ENCODE peak calls at places on chromosomes 16 and 17, in four cellular contexts. E, V, Y and U are unnamed samples.

GRCh38 chr17:77042688-77043330 is 98.0 kb upstream of the SEC14L1 start:
- DNase-seq in E (no peak), V (no peak), Y (no peak), U (no peak)

GRCh38 chr16:57377080-57377841 is 5.0 kb downstream of the CX3CL1 start:
- DNase-seq in E (no peak), V (no peak), Y (no peak), U (no peak)

GRCh38 chr16:87464691-87465300 is 28.0 kb downstream of the ZCCHC14 start:
- DNase-seq in E (peak; percentile 75), V (peak; percentile 81), Y (peak; percentile 73), U (peak; percentile 60)

GRCh38 chr17:42797067-42798007 is 1.2 kb downstream of the COA3 start:
- DNase-seq in E (no peak), V (no peak), Y (peak; percentile 62), U (no peak)

GRCh38 chr17:61492759-61493526 is 40.7 kb downstream of the TBX4 start:
- DNase-seq in E (peak; percentile 85), V (no peak), Y (no peak), U (no peak)

GRCh38 chr17:17781591-17782424 is 55.0 kb downstream of the SREBF1 start:
- DNase-seq in E (no peak), V (peak; percentile 12), Y (peak; percentile 79), U (peak; percentile 87)

GRCh38 chr16:17836868-17837602 is 366.3 kb upstream of the XYLT1 start:
- DNase-seq in E (peak; percentile 92), V (peak; percentile 98), Y (no peak), U (no peak)

GRCh38 chr16:1505912-1506311 is 12.8 kb downstream of the TELO2 start:
- DNase-seq in E (no peak), V (no peak), Y (no peak), U (no peak)

GRCh38 chr16:15907863-15908478 is 19.6 kb upstream of the CEP20 start:
- DNase-seq in E (no peak), V (peak; percentile 48), Y (no peak), U (no peak)

GRCh38 chr17:77304746-77305473 is 164.1 kb downstream of the SEC14L1 start:
- DNase-seq in E (no peak), V (no peak), Y (peak; percentile 75), U (no peak)

GRCh38 chr17:68656666-68657065 is 55.5 kb upstream of the FAM20A start:
- DNase-seq in E (no peak), V (no peak), Y (no peak), U (no peak)

GRCh38 chr16:15694499-15694898 is 44.5 kb downstream of the NDE1 start:
- DNase-seq in E (no peak), V (no peak), Y (no peak), U (no peak)

GRCh38 chr17:37570527-37571093 is 38.6 kb downstream of the SYNRG start:
- DNase-seq in E (no peak), V (peak; percentile 47), Y (peak; percentile 29), U (peak; percentile 16)

GRCh38 chr17:59464246-59464645 is 101.2 kb upstream of the DHX40 start:
- DNase-seq in E (no peak), V (no peak), Y (no peak), U (no peak)

DNA sequence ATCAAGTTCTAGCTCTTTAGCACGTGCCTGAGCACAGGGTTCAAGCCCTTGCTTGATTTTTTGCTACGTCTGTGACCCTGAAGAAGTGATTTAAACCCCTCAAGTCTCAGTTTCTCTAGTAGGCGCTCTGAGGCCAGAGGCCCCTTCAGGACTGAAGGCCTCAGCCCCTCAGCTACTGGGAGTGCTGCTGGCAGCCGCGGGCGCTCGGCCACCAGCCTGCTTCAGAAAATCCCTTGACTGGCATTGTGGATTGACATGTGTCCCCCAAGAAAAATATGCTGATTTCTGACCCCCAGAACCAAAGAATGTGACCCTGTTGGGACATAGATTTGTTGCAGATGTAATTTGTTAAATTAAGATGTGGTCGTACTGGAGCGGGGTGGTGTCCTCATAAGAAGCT is 20.2 kb upstream of the WFDC1 start:
- DNase-seq in E (no peak), V (no peak), Y (no peak), U (no peak)
- H3K27me3 ChIP-seq in E (peaks cover 5% of the 10 kb centered on the region), V (no peaks in the 10 kb centered on the region), Y (no peaks in the 10 kb centered on the region), U (peaks cover 21% of the 10 kb centered on the region)

GRCh38 chr16:89335803-89336485 is 118.4 kb downstream of the ZNF778 start:
- DNase-seq in E (no peak), V (no peak), Y (no peak), U (no peak)
- TF ChIP-seq CTCF in E (no peak), V (no peak), Y (no peak), U (no peak)

GRCh38 chr16:26204138-26204537 is 512.4 kb downstream of the HS3ST4 start:
- DNase-seq in E (no peak), V (no peak), Y (no peak), U (no peak)
- H3K4me3 ChIP-seq in E (no peak overlapping the region), V (no peak overlapping the region), Y (no peak overlapping the region), U (no peak overlapping the region)

GRCh38 chr17:1227917-1228751 is 42.1 kb upstream of the BHLHA9 start:
- DNase-seq in E (no peak), V (no peak), Y (no peak), U (peak; percentile 36)

GRCh38 chr17:1231456-1231855 is 38.8 kb upstream of the BHLHA9 start:
- DNase-seq in E (no peak), V (no peak), Y (no peak), U (peak; percentile 37)

GRCh38 chr17:1228752-1229353 is 41.4 kb upstream of the BHLHA9 start:
- DNase-seq in E (no peak), V (no peak), Y (no peak), U (no peak)

GRCh38 chr17:1229354-1229890 is 40.8 kb upstream of the BHLHA9 start:
- DNase-seq in E (no peak), V (peak; percentile 6), Y (peak; percentile 57), U (peak; percentile 70)

GRCh38 chr17:1229891-1230571 is 40.2 kb upstream of the BHLHA9 start:
- DNase-seq in E (no peak), V (no peak), Y (no peak), U (no peak)
- H3K27me3 ChIP-seq in E (peaks cover 24% of the 10 kb centered on the region), V (peaks cover 33% of the 10 kb centered on the region), Y (no peaks in the 10 kb centered on the region), U (peaks cover 33% of the 10 kb centered on the region)